ENCODE peak calls at places on chromosomes 2 and 18, in ten cellular contexts. W is naive thymus-derived CD4-positive, alpha-beta T cell; G is thoracic aorta; V is left ventricle myocardium inferior; F is hepatocyte; S is MM.1S; B is A549; N is dorsolateral prefrontal cortex; E is SJSA1; C is left lung. X is an unnamed sample.

GRCh38 chr2:189337648-189338047 is 103.6 kb upstream of the WDR75 start:
- DNase-seq in W (no peak), G (no peak), V (no peak), F (peak), S (no peak), B (peak), N (no peak), E (no peak), C (no peak), X (no peak)

GRCh38 chr18:44763327-44763726 is 82.6 kb downstream of the SETBP1 start:
- DNase-seq in W (no peak), G (no peak), V (no peak), F (no peak), S (no peak), B (no peak), N (no peak), E (no peak), C (no peak), X (no peak)

GRCh38 chr2:60411295-60411694 is 142.2 kb downstream of the BCL11A start:
- DNase-seq in W (no peak), G (no peak), V (no peak), F (no peak), S (no peak), B (no peak), N (no peak), E (no peak), C (no peak), X (no peak)

GRCh38 chr2:2837768-2838547 is 506.9 kb upstream of the MYT1L start:
- DNase-seq in W (no peak), G (no peak), V (no peak), F (no peak), S (no peak), B (no peak), N (no peak), E (peak), C (no peak), X (no peak)

GRCh38 chr2:11134349-11134748 is 20.9 kb upstream of the SLC66A3 start:
- DNase-seq in W (no peak), G (no peak), V (no peak), F (no peak), S (no peak), B (no peak), N (no peak), E (no peak), C (no peak), X (no peak)

GRCh38 chr2:128270306-128271185 is 48.1 kb downstream of the HS6ST1 start:
- DNase-seq in W (no peak), G (no peak), V (no peak), F (peak), S (no peak), B (no peak), N (no peak), E (peak), C (peak), X (no peak)

GRCh38 chr18:51194604-51195003 is 2.9 kb downstream of the MEX3C start:
- DNase-seq in W (no peak), G (no peak), V (no peak), F (no peak), S (peak), B (no peak), N (no peak), E (no peak), C (no peak), X (no peak)

GRCh38 chr2:70921839-70922590 is 13.7 kb upstream of the ATP6V1B1 start:
- DNase-seq in W (no peak), G (no peak), V (no peak), F (peak), S (no peak), B (no peak), N (no peak), E (no peak), C (no peak), X (no peak)

GRCh38 chr2:94986392-94986963 is 39.0 kb upstream of the MAL start:
- DNase-seq in W (peak), G (no peak), V (no peak), F (peak), S (peak), B (peak), N (peak), E (no peak), C (no peak), X (no peak)

GRCh38 chr2:98768765-98769476 is 38.0 kb upstream of the MGAT4A start:
- DNase-seq in W (no peak), G (no peak), V (no peak), F (no peak), S (no peak), B (peak), N (peak), E (no peak), C (no peak), X (no peak)

GRCh38 chr2:12493031-12493513 is 223.7 kb upstream of the TRIB2 start:
- DNase-seq in W (no peak), G (no peak), V (peak), F (peak), S (no peak), B (no peak), N (no peak), E (no peak), C (peak), X (no peak)

GRCh38 chr2:236769981-236770671 is 200.5 kb downstream of the ACKR3 start:
- DNase-seq in W (no peak), G (no peak), V (no peak), F (peak), S (no peak), B (peak), N (no peak), E (peak), C (no peak), X (no peak)

GRCh38 chr2:54176577-54176976 is 61.2 kb downstream of the ACYP2 start:
- DNase-seq in W (no peak), G (no peak), V (peak), F (peak), S (no peak), B (peak), N (peak), E (peak), C (no peak), X (no peak)

GRCh38 chr2:97992836-97993825 is 2.6 kb downstream of the TMEM131 start:
- DNase-seq in W (no peak), G (no peak), V (no peak), F (no peak), S (no peak), B (no peak), N (no peak), E (no peak), C (no peak), X (no peak)

GRCh38 chr2:111135237-111135909 is 14.7 kb downstream of the BCL2L11 start:
- DNase-seq in W (no peak), G (no peak), V (no peak), F (no peak), S (no peak), B (no peak), N (no peak), E (no peak), C (no peak), X (no peak)

GRCh38 chr2:196244966-196245365 is 73.6 kb upstream of the STK17B start:
- DNase-seq in W (no peak), G (no peak), V (no peak), F (no peak), S (no peak), B (no peak), N (no peak), E (no peak), C (no peak), X (no peak)

GRCh38 chr2:49178656-49179055 is 24.3 kb upstream of the FSHR start:
- DNase-seq in W (no peak), G (no peak), V (no peak), F (no peak), S (no peak), B (no peak), N (no peak), E (no peak), C (no peak), X (no peak)

GRCh38 chr2:9166579-9167392 is 39.8 kb upstream of the ASAP2 start:
- DNase-seq in W (no peak), G (no peak), V (no peak), F (no peak), S (no peak), B (no peak), N (no peak), E (no peak), C (no peak), X (no peak)
- H3K27ac ChIP-seq in W (no peak), G (no peak), V (peak), F (no peak), S (no peak), B (no peak), N (no peak), E (no peak), C (no peak), X (no peak)

GRCh38 chr2:150475479-150476212 is 11.8 kb downstream of the RND3 start:
- DNase-seq in W (no peak), G (no peak), V (no peak), F (no peak), S (no peak), B (no peak), N (no peak), E (no peak), C (no peak), X (no peak)
- H3K4me3 ChIP-seq in W (no peak), G (peak), V (peak), F (no peak), S (no peak), B (no peak), N (peak), E (no peak), C (no peak), X (no peak)

DNA sequence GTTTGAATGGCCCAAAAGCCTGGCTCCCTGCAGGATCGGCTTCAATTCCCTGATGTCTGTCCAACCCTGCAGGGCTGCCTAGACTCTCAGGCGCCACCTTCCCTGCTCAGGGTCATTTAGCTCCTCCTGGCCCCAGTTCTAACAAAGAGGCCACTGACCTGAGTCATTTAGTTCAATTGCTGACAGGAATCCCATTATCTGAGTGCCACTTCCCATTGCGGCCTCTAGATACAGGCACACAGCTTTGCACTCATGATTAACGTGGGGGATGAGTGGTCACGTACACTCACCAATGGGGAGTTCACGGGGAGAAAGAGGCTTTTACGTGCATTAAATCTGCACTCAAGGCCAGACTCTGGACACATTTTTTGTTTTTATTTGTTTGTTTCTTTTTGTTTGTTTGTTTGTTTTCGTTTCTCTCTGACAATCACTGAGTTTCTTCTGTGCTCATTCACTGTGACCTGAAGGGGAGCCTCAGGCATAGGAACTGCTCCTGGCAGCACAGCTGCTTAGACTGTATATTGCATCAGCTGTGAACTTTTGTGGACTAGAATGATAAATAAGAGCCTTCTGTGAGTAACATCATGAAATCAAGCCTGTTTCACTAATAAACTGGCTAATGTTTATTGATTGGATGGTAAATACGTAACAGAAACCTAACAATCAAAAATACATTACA is 118.9 kb upstream of the CTNNA2 start:
- DNase-seq in W (no peak), G (no peak), V (no peak), F (peak), S (no peak), B (no peak), N (no peak), E (no peak), C (no peak), X (no peak)
- H3K27ac ChIP-seq in W (no peak), G (no peak), V (no peak), F (peak), S (no peak), B (no peak), N (peak), E (no peak), C (no peak), X (no peak)

GRCh38 chr2:239955989-239956817 is 68.9 kb downstream of the NDUFA10 start:
- DNase-seq in W (no peak), G (no peak), V (peak), F (no peak), S (no peak), B (no peak), N (no peak), E (no peak), C (peak), X (no peak)

GRCh38 chr2:239953418-239954061 is 71.6 kb downstream of the NDUFA10 start:
- DNase-seq in W (no peak), G (no peak), V (peak), F (no peak), S (no peak), B (no peak), N (no peak), E (no peak), C (peak), X (no peak)

GRCh38 chr2:239956818-239957261 is 68.3 kb downstream of the NDUFA10 start:
- DNase-seq in W (no peak), G (no peak), V (peak), F (no peak), S (no peak), B (no peak), N (peak), E (no peak), C (peak), X (no peak)

GRCh38 chr2:239954166-239955085 is 70.7 kb downstream of the NDUFA10 start:
- DNase-seq in W (no peak), G (no peak), V (peak), F (no peak), S (no peak), B (no peak), N (no peak), E (no peak), C (peak), X (no peak)

DNA sequence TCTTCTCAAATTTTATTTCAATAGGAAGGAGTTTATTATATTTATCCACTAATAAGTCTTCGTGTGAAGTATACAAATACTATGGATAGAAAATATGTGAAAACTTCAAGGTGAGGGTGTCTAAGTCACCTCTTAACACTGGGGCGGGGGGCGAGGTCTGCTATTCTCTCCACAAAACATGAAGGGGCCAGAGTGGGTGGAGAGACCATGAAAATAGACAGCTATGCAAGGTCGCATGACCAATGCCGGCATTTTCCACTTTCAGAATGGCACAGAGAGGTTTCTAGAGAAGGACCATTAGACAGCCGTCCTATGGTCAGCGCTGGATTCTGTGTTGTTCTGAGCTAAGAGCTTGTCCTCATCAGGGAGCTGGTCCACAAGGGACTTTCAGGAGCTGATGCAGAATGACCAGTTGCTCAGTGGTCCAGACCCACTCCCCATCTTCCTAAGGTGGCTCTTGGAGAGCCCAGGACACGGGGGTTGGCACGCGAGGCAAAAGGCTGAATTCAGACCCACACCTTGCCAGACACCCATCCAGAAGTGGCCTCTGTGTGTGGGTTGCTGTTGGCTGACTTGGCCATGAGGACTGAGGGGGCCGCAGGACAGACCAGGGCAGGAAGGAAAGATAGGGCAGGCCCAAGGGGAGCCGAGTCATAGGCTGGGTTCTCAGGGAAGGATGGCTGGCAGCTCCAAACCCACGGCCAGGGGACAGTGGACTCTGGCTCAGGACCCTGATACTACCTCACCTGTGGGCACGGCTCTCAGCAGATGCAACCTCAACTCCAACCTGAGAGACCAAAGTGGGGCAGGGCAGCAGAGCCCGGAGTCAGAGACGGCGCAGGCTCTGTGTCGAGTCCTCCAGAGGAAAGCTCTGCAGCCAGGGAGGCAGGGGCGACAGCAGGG is 69.8 kb downstream of the NDUFA10 start:
- DNase-seq in W (no peak), G (no peak), V (peak), F (no peak), S (no peak), B (no peak), N (no peak), E (no peak), C (peak), X (no peak)
- H3K4me3 ChIP-seq in W (no peak), G (no peak), V (no peak), F (no peak), S (no peak), B (no peak), N (no peak), E (no peak), C (no peak), X (no peak)

GRCh38 chr2:63588385-63589147 is at the start of the genes MDH1 and WDPCP:
- DNase-seq in W (peak), G (peak), V (peak), F (peak), S (peak), B (peak), N (peak), E (peak), C (peak), X (peak)

GRCh38 chr2:63587814-63588384 is 378 bp downstream of the WDPCP start:
- DNase-seq in W (peak), G (no peak), V (no peak), F (no peak), S (no peak), B (no peak), N (no peak), E (no peak), C (peak), X (no peak)

GRCh38 chr2:63589148-63589972 is 597 bp downstream of the MDH1 start:
- DNase-seq in W (no peak), G (no peak), V (no peak), F (peak), S (no peak), B (peak), N (peak), E (no peak), C (no peak), X (no peak)

GRCh38 chr2:63591566-63592175 is 2.9 kb downstream of the MDH1 start:
- DNase-seq in W (no peak), G (no peak), V (no peak), F (no peak), S (no peak), B (no peak), N (no peak), E (no peak), C (no peak), X (no peak)

DNA sequence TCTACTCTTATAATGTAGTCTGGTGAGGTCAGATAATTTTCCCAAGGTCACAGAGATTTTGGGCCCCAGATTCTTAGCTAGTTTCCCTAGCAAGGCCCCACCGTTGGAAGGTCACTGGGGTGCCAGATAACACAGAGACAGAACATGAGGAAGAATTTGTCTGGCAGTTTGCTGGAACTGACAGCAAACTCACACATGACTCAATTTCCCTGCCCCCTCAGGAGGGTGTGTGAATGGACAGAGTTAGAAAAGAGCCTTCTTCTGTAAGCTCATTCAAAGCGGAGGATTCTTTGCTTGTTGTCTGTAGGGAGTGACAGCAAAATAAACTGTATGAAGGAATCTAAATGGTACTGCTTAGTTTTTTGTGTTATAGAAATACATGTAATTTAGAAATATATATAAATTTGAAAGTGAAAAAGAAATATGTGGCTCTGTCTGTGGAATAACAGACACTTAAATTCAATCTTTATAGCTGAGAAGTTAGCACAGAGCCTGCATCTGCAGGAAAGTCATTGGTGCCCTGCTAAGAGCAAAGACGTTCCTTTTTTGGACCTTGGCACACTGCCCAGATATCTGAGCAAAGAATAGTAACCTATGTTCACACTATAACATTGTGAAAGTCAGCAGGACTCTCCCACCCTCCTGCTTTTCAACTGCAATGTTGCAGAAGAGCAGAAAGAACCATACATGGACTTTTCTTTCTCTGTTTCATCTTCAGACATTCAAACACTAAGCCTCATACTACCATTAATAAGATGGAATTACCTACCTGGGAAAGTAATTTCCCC is 2.1 kb downstream of the MDH1 start:
- DNase-seq in W (no peak), G (no peak), V (no peak), F (peak), S (peak), B (no peak), N (peak), E (no peak), C (no peak), X (no peak)
- H3K27ac ChIP-seq in W (no peak), G (no peak), V (peak), F (peak), S (peak), B (no peak), N (no peak), E (no peak), C (no peak), X (no peak)

DNA sequence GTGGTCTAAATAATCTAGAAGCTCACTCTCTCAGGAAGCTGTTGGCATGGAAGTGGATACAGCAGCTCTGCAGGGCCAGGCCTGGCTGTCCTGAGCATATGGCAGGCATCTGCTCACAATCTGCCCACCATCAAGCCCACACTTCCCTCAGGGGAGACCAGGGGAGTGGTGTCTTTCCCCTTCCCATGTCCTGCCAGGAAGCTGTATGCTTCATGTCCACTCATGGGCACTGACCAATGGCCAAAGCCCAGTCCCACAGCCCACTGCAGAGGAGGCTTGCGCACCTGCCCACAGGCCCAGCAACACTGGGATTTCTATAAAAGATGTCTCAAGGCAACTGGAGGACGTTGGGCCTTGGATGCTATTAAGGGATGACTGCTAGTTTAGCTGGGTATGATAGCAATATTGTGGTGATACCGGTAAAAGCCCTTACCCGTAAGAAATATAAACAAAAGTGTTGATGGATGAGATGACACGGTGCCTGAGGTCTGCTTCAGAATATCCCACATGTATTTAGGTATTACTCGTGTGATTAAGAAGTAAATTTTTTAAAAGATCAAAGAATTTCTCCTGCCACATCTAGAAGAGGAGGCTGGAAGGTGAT is 106.7 kb upstream of the CTDP1 start:
- DNase-seq in W (no peak), G (no peak), V (no peak), F (no peak), S (no peak), B (no peak), N (no peak), E (peak), C (peak), X (no peak)
- H3K4me3 ChIP-seq in W (no peak), G (no peak), V (no peak), F (no peak), S (no peak), B (no peak), N (no peak), E (no peak), C (no peak), X (no peak)

DNA sequence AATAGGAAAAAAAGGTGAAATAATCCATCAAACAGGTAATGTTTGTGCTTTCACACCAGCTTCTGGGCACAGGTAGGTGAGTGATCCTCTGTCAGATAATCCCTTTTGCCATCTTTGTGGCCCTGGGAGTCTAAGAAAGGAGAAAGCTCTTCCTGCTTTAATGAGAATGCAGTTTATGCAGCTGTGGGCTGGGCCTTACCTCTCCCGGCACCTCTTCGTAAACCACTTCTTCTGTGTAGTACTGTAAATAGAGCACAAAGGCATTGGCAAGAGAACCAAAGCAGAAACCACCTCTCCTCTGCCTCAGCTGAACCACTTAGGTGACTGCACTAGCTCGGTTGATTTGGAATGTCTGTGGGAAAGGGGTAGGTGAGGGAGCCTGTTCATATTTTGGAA is 4.9 kb downstream of the NEB start:
- DNase-seq in W (no peak), G (no peak), V (no peak), F (no peak), S (no peak), B (no peak), N (no peak), E (no peak), C (no peak), X (no peak)
- H3K27ac ChIP-seq in W (no peak), G (no peak), V (no peak), F (no peak), S (peak), B (peak), N (no peak), E (no peak), C (no peak), X (no peak)

GRCh38 chr2:38959464-38959863 is 69.8 kb downstream of the ARHGEF33 start:
- DNase-seq in W (no peak), G (no peak), V (peak), F (no peak), S (no peak), B (no peak), N (no peak), E (no peak), C (peak), X (no peak)
- H3K4me3 ChIP-seq in W (no peak), G (peak), V (peak), F (no peak), S (no peak), B (no peak), N (peak), E (no peak), C (peak), X (peak)

X was measured in effector memory CD4-positive, alpha-beta T cell.